ENCODE peak calls at places on chromosomes 3 and 15, in six cellular contexts. One of them, this sample, is unnamed.

GRCh38 chr3:120425877-120426276 is 24.9 kb downstream of the FSTL1 start:
- DNase-seq in breast epithelium: no peak
- DNase-seq in SK-N-MC: peak
- DNase-seq in sigmoid colon: peak
- DNase-seq in spleen: no peak
- DNase-seq in endothelial cell of umbilical vein: peak
- DNase-seq in this sample: no peak

GRCh38 chr3:129530331-129530761 is 1.9 kb downstream of the RHO start:
- DNase-seq in breast epithelium: no peak
- DNase-seq in SK-N-MC: no peak
- DNase-seq in sigmoid colon: no peak
- DNase-seq in spleen: no peak
- DNase-seq in endothelial cell of umbilical vein: peak
- DNase-seq in this sample: no peak

GRCh38 chr3:32113981-32114566 is 7.7 kb downstream of the GPD1L start:
- DNase-seq in breast epithelium: no peak
- DNase-seq in SK-N-MC: no peak
- DNase-seq in sigmoid colon: no peak
- DNase-seq in spleen: no peak
- DNase-seq in endothelial cell of umbilical vein: no peak
- DNase-seq in this sample: no peak

GRCh38 chr15:62972814-62973213 is 69.7 kb upstream of the TPM1 start:
- DNase-seq in breast epithelium: no peak
- DNase-seq in SK-N-MC: no peak
- DNase-seq in sigmoid colon: no peak
- DNase-seq in spleen: no peak
- DNase-seq in endothelial cell of umbilical vein: peak
- DNase-seq in this sample: no peak

GRCh38 chr15:77907824-77908751 is 169.4 kb downstream of the TBC1D2B start:
- DNase-seq in breast epithelium: no peak
- DNase-seq in SK-N-MC: no peak
- DNase-seq in sigmoid colon: peak
- DNase-seq in spleen: peak
- DNase-seq in endothelial cell of umbilical vein: no peak
- DNase-seq in this sample: peak

GRCh38 chr15:47203993-47204392 is 513.3 kb upstream of the SEMA6D start:
- DNase-seq in breast epithelium: no peak
- DNase-seq in SK-N-MC: no peak
- DNase-seq in sigmoid colon: no peak
- DNase-seq in spleen: no peak
- DNase-seq in endothelial cell of umbilical vein: no peak
- DNase-seq in this sample: no peak

GRCh38 chr15:67126551-67127333 is 61.3 kb downstream of the SMAD3 start:
- DNase-seq in breast epithelium: no peak
- DNase-seq in SK-N-MC: no peak
- DNase-seq in sigmoid colon: no peak
- DNase-seq in spleen: peak
- DNase-seq in endothelial cell of umbilical vein: no peak
- DNase-seq in this sample: no peak

GRCh38 chr3:59167756-59168155 is 117.9 kb upstream of the CFAP20DC start:
- DNase-seq in breast epithelium: no peak
- DNase-seq in SK-N-MC: no peak
- DNase-seq in sigmoid colon: no peak
- DNase-seq in spleen: no peak
- DNase-seq in endothelial cell of umbilical vein: no peak
- DNase-seq in this sample: no peak

GRCh38 chr3:94305835-94306685 is 243.2 kb downstream of the NSUN3 start:
- DNase-seq in breast epithelium: no peak
- DNase-seq in SK-N-MC: no peak
- DNase-seq in sigmoid colon: no peak
- DNase-seq in spleen: no peak
- DNase-seq in endothelial cell of umbilical vein: no peak
- DNase-seq in this sample: no peak

GRCh38 chr3:4474683-4475490 is 7.8 kb upstream of the SUMF1 start:
- DNase-seq in breast epithelium: no peak
- DNase-seq in SK-N-MC: no peak
- DNase-seq in sigmoid colon: no peak
- DNase-seq in spleen: no peak
- DNase-seq in endothelial cell of umbilical vein: peak
- DNase-seq in this sample: peak

GRCh38 chr3:124126446-124127017 is 134.6 kb upstream of the ROPN1 start:
- DNase-seq in breast epithelium: no peak
- DNase-seq in SK-N-MC: no peak
- DNase-seq in sigmoid colon: no peak
- DNase-seq in spleen: no peak
- DNase-seq in endothelial cell of umbilical vein: no peak
- DNase-seq in this sample: no peak

GRCh38 chr3:6807967-6808588 is 52.8 kb upstream of the GRM7 start:
- DNase-seq in breast epithelium: no peak
- DNase-seq in SK-N-MC: no peak
- DNase-seq in sigmoid colon: no peak
- DNase-seq in spleen: no peak
- DNase-seq in endothelial cell of umbilical vein: no peak
- DNase-seq in this sample: no peak

GRCh38 chr3:131973731-131974130 is 61.1 kb downstream of the CPNE4 start:
- DNase-seq in breast epithelium: no peak
- DNase-seq in SK-N-MC: no peak
- DNase-seq in sigmoid colon: no peak
- DNase-seq in spleen: no peak
- DNase-seq in endothelial cell of umbilical vein: no peak
- DNase-seq in this sample: no peak

GRCh38 chr15:74621546-74621920 is 5.9 kb downstream of the CLK3 start:
- DNase-seq in breast epithelium: no peak
- DNase-seq in SK-N-MC: no peak
- DNase-seq in sigmoid colon: no peak
- DNase-seq in spleen: peak
- DNase-seq in endothelial cell of umbilical vein: no peak
- DNase-seq in this sample: no peak

GRCh38 chr3:139572847-139573672 is 33.5 kb upstream of the RBP1 start:
- DNase-seq in breast epithelium: no peak
- DNase-seq in SK-N-MC: peak
- DNase-seq in sigmoid colon: no peak
- DNase-seq in spleen: no peak
- DNase-seq in endothelial cell of umbilical vein: peak
- DNase-seq in this sample: peak

GRCh38 chr3:139574026-139574947 is 34.7 kb upstream of the RBP1 start:
- DNase-seq in breast epithelium: no peak
- DNase-seq in SK-N-MC: no peak
- DNase-seq in sigmoid colon: no peak
- DNase-seq in spleen: no peak
- DNase-seq in endothelial cell of umbilical vein: no peak
- DNase-seq in this sample: no peak

GRCh38 chr3:139577899-139578298 is 38.4 kb upstream of the RBP1 start:
- DNase-seq in breast epithelium: no peak
- DNase-seq in SK-N-MC: no peak
- DNase-seq in sigmoid colon: no peak
- DNase-seq in spleen: no peak
- DNase-seq in endothelial cell of umbilical vein: no peak
- DNase-seq in this sample: no peak

GRCh38 chr3:139578783-139579182 is 39.2 kb upstream of the RBP1 start:
- DNase-seq in breast epithelium: no peak
- DNase-seq in SK-N-MC: no peak
- DNase-seq in sigmoid colon: no peak
- DNase-seq in spleen: no peak
- DNase-seq in endothelial cell of umbilical vein: no peak
- DNase-seq in this sample: peak
- TF ChIP-seq POLR2AphosphoS5 in breast epithelium: no peak
- TF ChIP-seq POLR2AphosphoS5 in SK-N-MC: no peak
- TF ChIP-seq POLR2AphosphoS5 in sigmoid colon: no peak
- TF ChIP-seq POLR2AphosphoS5 in spleen: no peak
- TF ChIP-seq POLR2AphosphoS5 in endothelial cell of umbilical vein: no peak
- TF ChIP-seq POLR2AphosphoS5 in this sample: no peak

DNA sequence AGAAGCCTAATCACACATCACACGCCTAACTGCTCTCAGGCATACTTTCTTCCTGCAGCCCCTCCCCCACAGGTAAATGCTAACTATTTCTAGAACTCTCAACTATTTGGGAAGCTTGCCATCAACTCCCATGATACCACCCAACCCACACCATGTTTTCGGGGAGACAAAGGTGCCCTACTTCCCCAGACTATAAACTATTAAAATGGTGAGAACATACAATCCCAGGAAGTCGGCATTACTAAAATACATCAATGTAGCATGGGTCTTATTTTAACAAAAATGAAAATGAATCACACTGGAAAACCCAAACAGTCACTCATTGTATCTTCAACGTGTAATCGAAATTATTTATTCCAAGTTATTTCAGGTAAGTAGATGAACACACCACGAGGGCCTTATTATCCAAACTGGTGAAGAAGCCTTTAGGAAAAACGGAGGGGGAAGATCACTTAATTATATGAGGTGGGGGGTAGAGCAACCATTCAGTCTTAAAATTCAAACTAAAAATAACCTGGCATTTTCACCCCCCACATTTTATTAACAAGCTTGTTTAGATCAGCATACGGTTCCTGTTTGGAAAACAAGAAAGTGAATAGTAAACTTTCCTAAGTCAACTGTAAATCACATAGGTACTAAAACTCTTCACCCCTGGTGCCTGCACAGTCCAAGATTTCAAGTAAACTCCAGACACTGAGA is 1.9 kb downstream of the TBL1XR1 start:
- DNase-seq in breast epithelium: no peak
- DNase-seq in SK-N-MC: no peak
- DNase-seq in sigmoid colon: no peak
- DNase-seq in spleen: no peak
- DNase-seq in endothelial cell of umbilical vein: peak
- DNase-seq in this sample: peak
- TF ChIP-seq POLR2AphosphoS5 in breast epithelium: no peak
- TF ChIP-seq POLR2AphosphoS5 in SK-N-MC: no peak
- TF ChIP-seq POLR2AphosphoS5 in sigmoid colon: no peak
- TF ChIP-seq POLR2AphosphoS5 in spleen: no peak
- TF ChIP-seq POLR2AphosphoS5 in endothelial cell of umbilical vein: no peak
- TF ChIP-seq POLR2AphosphoS5 in this sample: peak

GRCh38 chr3:194657439-194657838 is 14.6 kb downstream of the LSG1 start:
- DNase-seq in breast epithelium: no peak
- DNase-seq in SK-N-MC: no peak
- DNase-seq in sigmoid colon: no peak
- DNase-seq in spleen: no peak
- DNase-seq in endothelial cell of umbilical vein: no peak
- DNase-seq in this sample: no peak
- TF ChIP-seq POLR2AphosphoS5 in breast epithelium: no peak
- TF ChIP-seq POLR2AphosphoS5 in SK-N-MC: no peak
- TF ChIP-seq POLR2AphosphoS5 in sigmoid colon: no peak
- TF ChIP-seq POLR2AphosphoS5 in spleen: no peak
- TF ChIP-seq POLR2AphosphoS5 in endothelial cell of umbilical vein: no peak
- TF ChIP-seq POLR2AphosphoS5 in this sample: no peak

GRCh38 chr3:195865752-195866151 is 42.6 kb downstream of the TNK2 start:
- DNase-seq in breast epithelium: no peak
- DNase-seq in SK-N-MC: no peak
- DNase-seq in sigmoid colon: no peak
- DNase-seq in spleen: no peak
- DNase-seq in endothelial cell of umbilical vein: no peak
- DNase-seq in this sample: peak

GRCh38 chr3:195868336-195868865 is 40.0 kb downstream of the TNK2 start:
- DNase-seq in breast epithelium: no peak
- DNase-seq in SK-N-MC: no peak
- DNase-seq in sigmoid colon: no peak
- DNase-seq in spleen: no peak
- DNase-seq in endothelial cell of umbilical vein: no peak
- DNase-seq in this sample: no peak

GRCh38 chr3:195868866-195869412 is 39.4 kb downstream of the TNK2 start:
- DNase-seq in breast epithelium: no peak
- DNase-seq in SK-N-MC: no peak
- DNase-seq in sigmoid colon: peak
- DNase-seq in spleen: peak
- DNase-seq in endothelial cell of umbilical vein: no peak
- DNase-seq in this sample: no peak

GRCh38 chr3:195867631-195868335 is 40.6 kb downstream of the TNK2 start:
- DNase-seq in breast epithelium: no peak
- DNase-seq in SK-N-MC: no peak
- DNase-seq in sigmoid colon: peak
- DNase-seq in spleen: peak
- DNase-seq in endothelial cell of umbilical vein: no peak
- DNase-seq in this sample: peak

DNA sequence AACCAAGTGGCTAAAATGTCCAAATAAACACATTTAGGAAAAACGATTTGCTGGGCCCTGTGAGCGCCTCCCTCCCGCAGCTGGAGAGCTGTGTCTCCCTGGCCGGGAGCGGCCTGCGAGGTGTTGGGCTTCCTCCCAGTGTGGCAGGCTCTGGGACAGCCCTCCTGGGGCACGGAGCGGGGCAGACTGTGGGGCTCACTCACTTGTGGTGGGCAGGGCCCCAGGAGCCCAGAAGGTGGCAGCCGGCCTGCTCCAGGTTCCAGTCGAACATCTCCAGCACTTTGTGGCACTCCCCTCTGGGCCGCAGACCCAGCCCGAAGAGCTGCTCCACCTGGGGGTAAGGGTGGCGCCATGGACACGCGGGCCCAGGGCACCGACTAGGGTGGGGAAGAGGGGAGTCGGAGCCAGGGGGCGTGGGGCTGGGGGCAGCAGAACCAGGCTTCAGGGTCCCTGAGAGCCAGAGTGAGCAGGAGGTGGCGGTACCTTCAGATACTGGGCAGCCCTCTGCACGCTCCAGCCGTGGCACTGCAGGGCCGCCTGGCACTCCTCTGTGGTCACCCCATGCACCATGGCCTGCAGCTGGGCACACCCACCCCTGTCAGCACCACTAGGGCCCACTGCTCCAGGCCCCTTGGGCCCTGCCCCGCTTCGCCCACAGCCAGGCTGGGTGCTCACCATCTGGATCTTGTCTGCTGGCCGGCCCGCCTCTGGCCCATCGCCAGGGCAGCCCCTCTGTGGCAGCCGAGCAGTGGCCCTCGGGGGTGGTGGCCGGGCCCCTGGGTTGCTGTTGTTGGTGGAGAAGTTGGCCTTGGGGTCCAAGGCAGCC is 41.5 kb downstream of the TNK2 start:
- DNase-seq in breast epithelium: no peak
- DNase-seq in SK-N-MC: no peak
- DNase-seq in sigmoid colon: no peak
- DNase-seq in spleen: peak
- DNase-seq in endothelial cell of umbilical vein: no peak
- DNase-seq in this sample: no peak
- TF ChIP-seq POLR2AphosphoS5 in breast epithelium: no peak
- TF ChIP-seq POLR2AphosphoS5 in SK-N-MC: no peak
- TF ChIP-seq POLR2AphosphoS5 in sigmoid colon: no peak
- TF ChIP-seq POLR2AphosphoS5 in spleen: no peak
- TF ChIP-seq POLR2AphosphoS5 in endothelial cell of umbilical vein: no peak
- TF ChIP-seq POLR2AphosphoS5 in this sample: no peak

GRCh38 chr3:150727653-150728502 is 24.2 kb upstream of the ERICH6 start:
- DNase-seq in breast epithelium: no peak
- DNase-seq in SK-N-MC: no peak
- DNase-seq in sigmoid colon: no peak
- DNase-seq in spleen: no peak
- DNase-seq in endothelial cell of umbilical vein: no peak
- DNase-seq in this sample: no peak
- TF ChIP-seq POLR2AphosphoS5 in breast epithelium: no peak
- TF ChIP-seq POLR2AphosphoS5 in SK-N-MC: no peak
- TF ChIP-seq POLR2AphosphoS5 in sigmoid colon: no peak
- TF ChIP-seq POLR2AphosphoS5 in spleen: no peak
- TF ChIP-seq POLR2AphosphoS5 in endothelial cell of umbilical vein: no peak
- TF ChIP-seq POLR2AphosphoS5 in this sample: peak